ENCODE peak calls at places on chromosomes 6 and 20, in seven cellular contexts. One of them, this sample, is unnamed.
A peak's percentile ranks its signal among the peaks of the same experiment; 100 is the strongest.

GRCh38 chr6:112931835-112932234 is 584.7 kb downstream of the RFPL4B start:
- DNase-seq in NCI-H1105 treated with DMSO at 0.1 percent for 48 hours: no peak
- DNase-seq in ascending aorta: no peak
- DNase-seq in GM12878: no peak
- DNase-seq in astrocyte of the spinal cord: peak; percentile 65
- DNase-seq in HEK293T: no peak
- DNase-seq in IMR-90: peak; percentile 21
- DNase-seq in this sample: no peak

GRCh38 chr6:2651966-2652365 is 98.8 kb downstream of the MYLK4 start:
- DNase-seq in NCI-H1105 treated with DMSO at 0.1 percent for 48 hours: no peak
- DNase-seq in ascending aorta: no peak
- DNase-seq in GM12878: no peak
- DNase-seq in astrocyte of the spinal cord: no peak
- DNase-seq in HEK293T: no peak
- DNase-seq in IMR-90: no peak
- DNase-seq in this sample: no peak

GRCh38 chr6:150372051-150372450 is 3.2 kb downstream of the IYD start:
- DNase-seq in NCI-H1105 treated with DMSO at 0.1 percent for 48 hours: no peak
- DNase-seq in ascending aorta: no peak
- DNase-seq in GM12878: no peak
- DNase-seq in astrocyte of the spinal cord: no peak
- DNase-seq in HEK293T: no peak
- DNase-seq in IMR-90: no peak
- DNase-seq in this sample: no peak

GRCh38 chr20:64070244-64070993 is 7.4 kb downstream of the TCEA2 start:
- DNase-seq in NCI-H1105 treated with DMSO at 0.1 percent for 48 hours: no peak
- DNase-seq in ascending aorta: no peak
- DNase-seq in GM12878: no peak
- DNase-seq in astrocyte of the spinal cord: no peak
- DNase-seq in HEK293T: no peak
- DNase-seq in IMR-90: no peak
- DNase-seq in this sample: no peak

GRCh38 chr6:108277831-108278230 is 17.0 kb upstream of the SNX3 start:
- DNase-seq in NCI-H1105 treated with DMSO at 0.1 percent for 48 hours: no peak
- DNase-seq in ascending aorta: no peak
- DNase-seq in GM12878: no peak
- DNase-seq in astrocyte of the spinal cord: no peak
- DNase-seq in HEK293T: no peak
- DNase-seq in IMR-90: no peak
- DNase-seq in this sample: peak; percentile 57

GRCh38 chr20:4490045-4490444 is 231.7 kb upstream of the PRND start:
- DNase-seq in NCI-H1105 treated with DMSO at 0.1 percent for 48 hours: no peak
- DNase-seq in ascending aorta: no peak
- DNase-seq in GM12878: no peak
- DNase-seq in astrocyte of the spinal cord: no peak
- DNase-seq in HEK293T: no peak
- DNase-seq in IMR-90: no peak
- DNase-seq in this sample: no peak

GRCh38 chr6:85551264-85551663 is 42.4 kb downstream of the SNX14 start:
- DNase-seq in NCI-H1105 treated with DMSO at 0.1 percent for 48 hours: no peak
- DNase-seq in ascending aorta: no peak
- DNase-seq in GM12878: no peak
- DNase-seq in astrocyte of the spinal cord: no peak
- DNase-seq in HEK293T: peak; percentile 7
- DNase-seq in IMR-90: no peak
- DNase-seq in this sample: no peak

GRCh38 chr6:107698146-107698545 is 126.0 kb downstream of the SCML4 start:
- DNase-seq in NCI-H1105 treated with DMSO at 0.1 percent for 48 hours: no peak
- DNase-seq in ascending aorta: no peak
- DNase-seq in GM12878: no peak
- DNase-seq in astrocyte of the spinal cord: peak; percentile 43
- DNase-seq in HEK293T: no peak
- DNase-seq in IMR-90: peak; percentile 86
- DNase-seq in this sample: no peak

GRCh38 chr6:68039641-68040311 is 595.3 kb upstream of the ADGRB3 start:
- DNase-seq in NCI-H1105 treated with DMSO at 0.1 percent for 48 hours: no peak
- DNase-seq in ascending aorta: no peak
- DNase-seq in GM12878: no peak
- DNase-seq in astrocyte of the spinal cord: no peak
- DNase-seq in HEK293T: no peak
- DNase-seq in IMR-90: no peak
- DNase-seq in this sample: no peak

GRCh38 chr6:9398794-9399373 is 963.5 kb upstream of the SLC35B3 start:
- DNase-seq in NCI-H1105 treated with DMSO at 0.1 percent for 48 hours: no peak
- DNase-seq in ascending aorta: no peak
- DNase-seq in GM12878: no peak
- DNase-seq in astrocyte of the spinal cord: no peak
- DNase-seq in HEK293T: no peak
- DNase-seq in IMR-90: no peak
- DNase-seq in this sample: no peak

GRCh38 chr20:51154708-51155690 is 132.1 kb upstream of the KCNG1 start:
- DNase-seq in NCI-H1105 treated with DMSO at 0.1 percent for 48 hours: no peak
- DNase-seq in ascending aorta: no peak
- DNase-seq in GM12878: no peak
- DNase-seq in astrocyte of the spinal cord: no peak
- DNase-seq in HEK293T: no peak
- DNase-seq in IMR-90: no peak
- DNase-seq in this sample: peak; percentile 89

This sample was measured in esophagus muscularis mucosa.